ENCODE peak calls at places on chromosomes 16 and 17, in ten cellular contexts. L, P, C, H, W, Q, A, F, X and U are unnamed samples. For H3K27me3, the result is how much of the 10 kb centered on the place peaks cover.

GRCh38 chr17:35684046-35684802 is 47.2 kb upstream of the RASL10B start:
- DNase-seq in H (no peak), A (peak), C (no peak), F (no peak), P (no peak), W (no peak), X (no peak), L (no peak), Q (no peak), U (no peak)

GRCh38 chr16:77807-78443 is at the start of gene MPG:
- DNase-seq in C (peak), F (peak), X (peak), L (peak), W (peak), Q (peak), P (peak), H (no peak), A (peak), U (peak)

GRCh38 chr17:1868090-1868489 is 38.3 kb downstream of the RPA1 start:
- DNase-seq in X (no peak), F (no peak), L (no peak), C (no peak), Q (no peak), W (no peak), H (no peak), A (no peak), P (no peak), U (no peak)

GRCh38 chr17:8724451-8724850 is 20.2 kb downstream of the CCDC42 start:
- DNase-seq in X (no peak), P (no peak), A (no peak), H (no peak), C (no peak), F (no peak), W (no peak), L (no peak), Q (no peak), U (no peak)

GRCh38 chr17:11622468-11622867 is 24.2 kb downstream of the DNAH9 start:
- DNase-seq in P (no peak), C (no peak), A (no peak), F (no peak), L (no peak), Q (no peak), H (no peak), W (no peak), X (no peak), U (no peak)

GRCh38 chr17:77242118-77242800 is 101.5 kb downstream of the SEC14L1 start:
- DNase-seq in H (no peak), C (no peak), Q (no peak), L (no peak), F (no peak), P (no peak), X (no peak), A (no peak), W (no peak), U (no peak)

GRCh38 chr17:64641499-64641898 is 20.6 kb downstream of the SMURF2 start:
- DNase-seq in A (peak), C (no peak), W (no peak), P (no peak), Q (no peak), H (no peak), F (peak), L (no peak), X (peak), U (no peak)

GRCh38 chr16:83351846-83352245 is 455.9 kb upstream of the HSBP1 start:
- DNase-seq in C (no peak), A (peak), P (no peak), Q (no peak), H (no peak), F (no peak), L (no peak), W (no peak), X (no peak), U (no peak)

GRCh38 chr17:75271233-75271954 is 363 bp upstream of the MIF4GD start:
- DNase-seq in C (peak), H (no peak), Q (peak), L (peak), X (peak), P (peak), W (peak), A (no peak), F (peak), U (peak)

GRCh38 chr17:50686494-50687199 is 21.1 kb downstream of the ANKRD40 start:
- DNase-seq in C (no peak), H (no peak), W (peak), Q (peak), L (peak), X (peak), P (peak), A (peak), F (peak), U (peak)

GRCh38 chr16:9647981-9648701 is 534.1 kb downstream of the GRIN2A start:
- DNase-seq in W (no peak), Q (no peak), F (peak), C (peak), H (no peak), X (peak), L (no peak), P (no peak), A (no peak), U (peak)

GRCh38 chr17:7403043-7403901 is 625 bp downstream of the TMEM256 start:
- DNase-seq in L (peak), Q (peak), P (peak), W (peak), C (peak), A (no peak), X (peak), F (peak), H (no peak), U (peak)

GRCh38 chr17:80885922-80886582 is 105.6 kb upstream of the CHMP6 start:
- DNase-seq in H (no peak), P (no peak), Q (no peak), F (no peak), C (no peak), A (no peak), X (no peak), L (peak), W (no peak), U (no peak)

GRCh38 chr16:49833796-49834195 is 22.1 kb downstream of the ZNF423 start:
- DNase-seq in C (no peak), H (no peak), F (no peak), P (no peak), W (no peak), Q (no peak), X (no peak), L (no peak), A (no peak), U (no peak)
- TF ChIP-seq POLR2A in C (no peak), H (no peak), F (no peak), P (no peak), W (no peak), Q (no peak), X (no peak), L (no peak), A (no peak), U (no peak)

DNA sequence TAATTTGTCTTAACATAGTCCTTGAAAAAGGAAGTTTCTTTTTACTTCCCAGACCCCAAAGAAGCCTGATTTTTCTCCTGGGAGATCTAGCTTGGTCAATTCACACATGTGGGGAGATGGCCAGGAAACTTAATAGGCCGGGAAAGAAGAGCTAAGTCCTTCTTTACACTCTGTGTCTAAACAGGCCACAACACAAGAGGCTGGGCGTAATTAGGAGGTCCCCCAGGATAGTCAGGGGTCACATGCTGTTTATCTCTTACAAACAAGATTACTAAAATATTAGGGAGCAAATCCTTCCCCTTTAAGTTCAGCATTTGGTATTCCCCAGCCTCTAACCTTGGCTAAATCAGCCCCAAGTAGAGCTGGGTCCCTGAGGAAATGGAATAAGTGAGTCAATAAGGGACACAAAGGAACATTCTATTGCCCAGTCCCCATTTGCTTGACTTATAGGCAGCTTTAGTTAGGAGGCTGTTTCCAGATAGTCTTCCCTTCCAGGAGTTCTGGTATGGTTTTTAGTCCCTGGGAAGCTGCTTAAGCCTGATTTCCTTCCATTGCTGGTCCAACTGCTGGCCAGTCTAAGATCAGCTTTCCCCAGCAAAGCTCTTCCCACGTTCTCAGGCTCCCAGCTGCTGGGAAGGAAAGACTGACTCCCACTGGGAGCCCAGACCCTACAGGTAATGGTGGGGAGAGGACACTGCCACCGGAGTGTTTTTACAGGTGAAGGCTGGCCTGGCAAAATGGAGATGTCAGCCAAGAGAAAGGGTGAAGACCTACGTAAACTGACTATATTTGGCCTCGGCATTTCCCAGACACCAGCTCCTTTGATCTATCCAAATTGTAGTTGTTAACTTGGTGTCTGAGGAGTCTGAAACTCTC is 14.1 kb upstream of the HOXB9 start:
- DNase-seq in F (no peak), A (no peak), X (no peak), H (no peak), C (no peak), P (no peak), Q (no peak), W (no peak), L (no peak), U (no peak)
- H3K27me3 ChIP-seq in F (half or more), A (half or more), X (half or more), H (half or more), C (under half), P (under half), Q (half or more), W (half or more), L (under half), U (under half)

GRCh38 chr17:44831270-44831770 is 1.2 kb upstream of the GJC1 start:
- DNase-seq in X (no peak), P (no peak), L (no peak), Q (no peak), C (no peak), A (no peak), F (no peak), W (no peak), H (no peak), U (no peak)

GRCh38 chr17:44828919-44829557 is 1.0 kb downstream of the GJC1 start:
- DNase-seq in F (no peak), H (no peak), P (peak), L (no peak), X (no peak), A (no peak), C (no peak), W (no peak), Q (no peak), U (peak)

GRCh38 chr17:44832821-44833220 is 2.7 kb upstream of the GJC1 start:
- DNase-seq in Q (no peak), F (no peak), X (no peak), A (no peak), C (no peak), L (no peak), P (no peak), W (no peak), H (no peak), U (no peak)

GRCh38 chr17:44829558-44830358 is at the start of gene GJC1:
- DNase-seq in P (peak), X (no peak), A (no peak), W (peak), C (no peak), L (no peak), F (no peak), Q (peak), H (no peak), U (peak)

GRCh38 chr17:44830359-44831269 is 527 bp upstream of the GJC1 start:
- DNase-seq in Q (peak), X (no peak), H (no peak), F (no peak), P (no peak), C (no peak), W (peak), A (no peak), L (peak), U (peak)
- H3K4me3 ChIP-seq in Q (peak), X (peak), H (peak), F (no peak), P (peak), C (peak), W (peak), A (peak), L (peak), U (peak)

GRCh38 chr16:84600343-84601229 is 17.3 kb downstream of the COTL1 start:
- DNase-seq in F (no peak), H (no peak), Q (no peak), P (no peak), L (no peak), C (no peak), A (peak), X (no peak), W (no peak), U (no peak)
- TF ChIP-seq POLR2A in F (no peak), H (no peak), Q (no peak), P (no peak), L (no peak), C (no peak), A (no peak), X (no peak), W (no peak), U (no peak)

DNA sequence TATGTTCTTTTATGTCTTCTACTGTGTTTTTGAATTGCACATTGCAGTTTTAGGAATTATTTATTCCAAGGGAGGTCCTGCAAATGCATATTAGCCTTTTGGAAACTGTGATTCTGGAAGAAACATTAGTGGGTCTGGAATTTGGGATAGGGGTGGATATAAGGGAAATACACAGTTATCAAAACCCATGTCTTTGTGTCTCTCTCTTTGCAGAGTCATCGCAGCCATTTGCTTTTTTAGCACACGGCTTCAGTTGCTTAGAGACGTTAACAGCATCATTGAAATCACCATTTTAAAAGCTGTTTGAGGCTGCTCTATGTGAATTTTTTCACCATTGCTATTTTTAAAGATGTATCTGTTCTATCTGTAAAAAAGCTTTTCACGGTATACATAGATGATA is 47.3 kb downstream of the OMG start:
- DNase-seq in F (no peak), P (no peak), C (no peak), A (no peak), Q (no peak), W (no peak), X (no peak), H (no peak), L (no peak), U (no peak)
- H3K27me3 ChIP-seq in F (under half), P (under half), C (under half), A (under half), Q (under half), W (under half), X (under half), H (under half), L (under half), U (under half)

GRCh38 chr17:13544755-13545154 is 57.0 kb downstream of the HS3ST3A1 start:
- DNase-seq in L (no peak), H (no peak), F (no peak), W (no peak), C (no peak), A (peak), X (no peak), P (no peak), Q (no peak), U (no peak)
- H3K4me3 ChIP-seq in L (no peak), H (no peak), F (no peak), W (no peak), C (no peak), A (no peak), X (no peak), P (no peak), Q (no peak), U (no peak)

GRCh38 chr17:44220211-44221071 is 966 bp upstream of the UBTF start:
- DNase-seq in L (peak), X (peak), H (no peak), Q (no peak), A (peak), C (no peak), W (peak), P (peak), F (peak), U (peak)

GRCh38 chr17:44218344-44219125 is 940 bp downstream of the UBTF start:
- DNase-seq in W (peak), H (peak), A (peak), L (peak), X (peak), Q (peak), C (peak), P (peak), F (peak), U (peak)

GRCh38 chr17:44217738-44218343 is 1.6 kb downstream of the UBTF start:
- DNase-seq in C (no peak), A (no peak), H (no peak), W (no peak), P (no peak), X (no peak), F (no peak), Q (no peak), L (no peak), U (no peak)

GRCh38 chr17:44219636-44220210 is at the start of gene UBTF:
- DNase-seq in L (peak), A (peak), X (peak), P (peak), C (no peak), W (peak), Q (peak), H (no peak), F (peak), U (peak)

DNA sequence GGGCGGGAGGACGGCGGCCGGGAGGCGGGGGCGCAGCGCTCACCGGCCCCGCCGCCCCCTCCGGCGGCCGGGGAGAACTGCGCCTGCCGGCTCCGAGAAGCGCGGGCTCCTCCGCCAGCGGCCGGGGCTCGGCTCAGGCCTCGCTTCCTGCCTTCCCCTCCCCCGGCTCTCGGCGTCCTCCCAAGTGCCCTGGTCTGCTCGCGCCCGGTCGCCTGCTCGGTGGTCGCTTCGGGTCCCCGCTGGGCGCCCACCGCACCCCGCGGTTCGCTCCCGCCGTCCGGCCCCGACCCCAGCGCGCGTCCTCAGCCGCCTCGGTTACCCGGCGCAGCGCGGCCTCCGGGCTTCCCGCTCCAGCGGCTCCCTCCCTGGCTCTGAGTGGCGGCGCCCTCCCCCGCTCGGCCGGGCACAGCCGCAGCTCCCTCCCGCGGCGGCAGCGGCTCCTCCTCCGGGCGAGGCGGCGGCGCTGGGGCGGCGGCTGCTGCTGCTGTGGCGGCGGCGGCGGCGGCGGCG is 294 bp downstream of the UBTF start:
- DNase-seq in P (peak), H (no peak), W (peak), X (no peak), C (no peak), Q (peak), L (peak), F (peak), A (peak), U (peak)
- TF ChIP-seq POLR2A in P (no peak), H (no peak), W (no peak), X (peak), C (peak), Q (no peak), L (peak), F (peak), A (peak), U (no peak)

DNA sequence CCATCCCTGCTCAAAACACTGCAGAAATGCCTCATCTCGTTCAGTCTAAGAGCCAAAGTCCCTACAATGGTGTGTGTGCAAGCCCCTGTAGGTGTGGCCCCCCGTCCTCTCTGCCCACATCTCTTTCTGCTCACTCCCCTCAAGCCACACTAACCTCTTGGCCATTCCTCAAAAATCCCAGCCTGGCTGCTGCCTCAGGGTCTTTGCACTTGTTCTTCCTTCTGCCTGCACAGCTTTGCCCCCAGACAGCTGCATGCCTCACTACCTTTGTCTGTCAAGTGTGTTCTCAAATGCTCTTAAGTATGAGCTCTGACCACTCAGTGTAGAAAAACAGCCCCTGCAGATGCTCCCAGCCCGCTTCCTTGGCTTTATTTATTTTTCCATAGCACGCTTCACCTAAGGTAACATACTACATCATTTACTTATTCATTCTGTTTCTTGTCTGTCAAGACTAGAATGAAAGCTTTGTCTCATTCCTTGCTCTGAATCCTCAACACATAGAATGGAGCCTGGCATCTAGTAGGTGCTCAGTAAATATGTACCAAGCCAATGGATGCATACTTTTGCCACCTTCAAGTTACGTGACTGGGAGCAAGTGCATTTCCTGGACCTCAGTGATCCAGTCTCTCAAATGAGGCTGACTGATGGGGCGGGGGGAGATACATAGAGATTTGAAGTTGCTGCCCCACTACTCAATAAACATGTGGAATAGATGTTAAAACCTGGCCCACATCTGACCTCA is 38.1 kb downstream of the RAI1 start:
- DNase-seq in P (no peak), H (no peak), C (no peak), L (no peak), Q (no peak), A (no peak), X (no peak), W (no peak), F (no peak), U (no peak)
- H3K27me3 ChIP-seq in P (under half), H (under half), C (under half), L (under half), Q (under half), A (under half), X (under half), W (under half), F (under half), U (under half)

GRCh38 chr16:57883480-57883879 is 81.2 kb upstream of the KIFC3 start:
- DNase-seq in A (no peak), Q (no peak), H (no peak), P (no peak), C (no peak), W (no peak), L (no peak), F (no peak), X (no peak), U (no peak)

GRCh38 chr16:57883953-57884654 is 81.8 kb upstream of the KIFC3 start:
- DNase-seq in X (no peak), A (no peak), F (no peak), P (no peak), Q (no peak), W (no peak), L (no peak), H (no peak), C (no peak), U (no peak)

GRCh38 chr16:57882206-57882605 is 79.9 kb upstream of the KIFC3 start:
- DNase-seq in L (no peak), A (no peak), P (no peak), X (no peak), C (no peak), Q (no peak), F (no peak), W (no peak), H (no peak), U (no peak)

GRCh38 chr16:57884655-57885133 is 82.4 kb upstream of the KIFC3 start:
- DNase-seq in X (no peak), F (no peak), A (no peak), C (no peak), W (no peak), P (no peak), Q (no peak), L (no peak), H (no peak), U (no peak)

DNA sequence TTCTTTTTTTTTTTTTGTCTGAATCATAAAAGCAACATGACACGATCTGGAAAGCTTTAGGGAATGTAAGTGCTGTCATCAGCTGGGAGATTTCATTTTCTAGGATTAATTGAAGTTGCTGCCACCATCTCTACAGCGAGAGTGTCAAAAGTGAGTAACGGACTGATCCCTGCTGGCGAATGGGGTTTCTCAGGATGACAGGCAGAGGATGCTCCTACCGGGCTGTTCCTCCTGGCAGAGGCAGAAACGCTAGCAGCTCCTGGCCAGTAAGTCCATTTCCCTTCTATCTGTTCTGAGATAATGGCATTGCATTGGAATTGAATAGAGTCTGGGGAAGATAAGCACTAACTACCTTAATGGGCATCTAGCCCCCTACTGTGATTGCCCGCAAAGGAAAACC is 80.5 kb upstream of the KIFC3 start:
- DNase-seq in W (no peak), H (no peak), A (peak), F (no peak), L (no peak), Q (no peak), X (no peak), P (no peak), C (no peak), U (no peak)
- H3K4me3 ChIP-seq in W (no peak), H (no peak), A (no peak), F (no peak), L (no peak), Q (no peak), X (no peak), P (no peak), C (no peak), U (no peak)